ENCODE peak calls at places on chromosomes 6 and 20, in six cellular contexts. V is SK-N-SH, G is GM12878, B is A549, W is HepG2, F is K562. S is an unnamed sample.

GRCh38 chr20:17966432-17967312 is 1.9 kb downstream of the SNX5 start:
- DNase-seq in V (peak), B (peak), F (no peak), W (peak), G (no peak), S (peak)

GRCh38 chr20:58388028-58388601 is 914 bp upstream of the VAPB start:
- DNase-seq in V (no peak), G (no peak), B (no peak), F (no peak), W (no peak), S (no peak)

GRCh38 chr6:77245026-77245425 is 218.3 kb downstream of the HTR1B start:
- DNase-seq in B (no peak), G (no peak), F (no peak), W (no peak), V (no peak), S (no peak)

GRCh38 chr6:158668707-158669103 is 18.9 kb downstream of the SYTL3 start:
- DNase-seq in V (no peak), B (no peak), W (no peak), F (no peak), G (no peak), S (no peak)

GRCh38 chr6:166490671-166491500 is 95.6 kb downstream of the RAMACL start:
- DNase-seq in V (peak), F (no peak), G (no peak), B (no peak), W (no peak), S (peak)

GRCh38 chr6:122161136-122161535 is 238.3 kb upstream of the HSF2 start:
- DNase-seq in F (no peak), W (no peak), B (no peak), V (no peak), G (no peak), S (no peak)

GRCh38 chr20:60211618-60212463 is 253.6 kb downstream of the CDH26 start:
- DNase-seq in W (no peak), F (no peak), V (no peak), B (no peak), G (no peak), S (no peak)

GRCh38 chr20:35311409-35311808 is 19.2 kb upstream of the FAM83C start:
- DNase-seq in G (no peak), V (no peak), W (no peak), F (no peak), B (peak), S (peak)

DNA sequence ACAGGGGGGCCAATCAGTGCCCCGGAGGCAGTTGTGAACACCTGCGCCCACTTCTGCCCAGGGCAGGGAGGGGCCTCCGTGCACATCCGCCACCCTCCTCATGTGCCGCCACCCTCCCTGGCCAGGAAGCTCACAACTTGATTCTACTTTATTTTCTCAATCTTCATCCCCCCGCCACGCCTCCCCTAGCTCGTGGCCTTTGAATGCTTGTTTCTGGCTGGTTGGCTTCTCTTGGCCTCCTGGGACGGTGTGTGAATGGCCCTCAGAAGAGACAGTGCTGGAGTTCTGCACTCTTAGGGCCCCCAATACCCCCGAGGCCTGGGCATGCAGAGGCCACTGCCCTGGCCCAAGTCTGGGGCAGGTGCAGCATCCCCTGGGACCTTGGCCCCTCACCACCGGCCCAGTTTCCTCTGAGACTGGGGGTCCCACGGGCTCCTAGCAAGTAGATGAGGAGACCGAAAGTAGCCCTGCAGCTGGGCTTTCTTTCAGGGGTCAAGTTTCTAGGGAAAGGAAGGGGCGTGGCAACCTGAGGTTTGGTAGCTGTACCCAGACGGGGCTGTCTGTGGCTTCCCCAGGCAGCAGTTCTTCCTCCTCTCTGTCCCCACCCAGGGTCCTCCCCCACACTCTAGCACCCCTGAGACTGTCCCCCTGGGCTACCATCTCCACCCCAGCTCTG is 1.3 kb downstream of the RGS19 start:
- DNase-seq in B (no peak), G (no peak), W (no peak), F (no peak), V (no peak), S (no peak)
- H3K4me2 ChIP-seq in B (peak), G (peak), W (peak), F (peak), V (peak), S (no peak)

GRCh38 chr6:150312395-150312794 is 56.4 kb upstream of the IYD start:
- DNase-seq in V (no peak), B (no peak), G (no peak), W (no peak), F (no peak), S (no peak)
- TF ChIP-seq SMC3 in V (no peak), B (no peak), G (no peak), W (no peak), F (no peak), S (no peak)

GRCh38 chr6:43078651-43079050 is 2.5 kb downstream of the PTK7 start:
- DNase-seq in F (no peak), V (no peak), G (no peak), W (no peak), B (no peak), S (peak)

GRCh38 chr6:43075791-43076092 is 372 bp upstream of the PTK7 start:
- DNase-seq in B (no peak), G (no peak), F (no peak), W (no peak), V (no peak), S (no peak)

GRCh38 chr6:43076928-43077809 is 1.1 kb downstream of the PTK7 start:
- DNase-seq in B (no peak), W (peak), F (no peak), G (no peak), V (peak), S (peak)

GRCh38 chr6:43076093-43076927 is at the start of gene PTK7:
- DNase-seq in F (peak), V (peak), G (no peak), B (peak), W (peak), S (peak)

DNA sequence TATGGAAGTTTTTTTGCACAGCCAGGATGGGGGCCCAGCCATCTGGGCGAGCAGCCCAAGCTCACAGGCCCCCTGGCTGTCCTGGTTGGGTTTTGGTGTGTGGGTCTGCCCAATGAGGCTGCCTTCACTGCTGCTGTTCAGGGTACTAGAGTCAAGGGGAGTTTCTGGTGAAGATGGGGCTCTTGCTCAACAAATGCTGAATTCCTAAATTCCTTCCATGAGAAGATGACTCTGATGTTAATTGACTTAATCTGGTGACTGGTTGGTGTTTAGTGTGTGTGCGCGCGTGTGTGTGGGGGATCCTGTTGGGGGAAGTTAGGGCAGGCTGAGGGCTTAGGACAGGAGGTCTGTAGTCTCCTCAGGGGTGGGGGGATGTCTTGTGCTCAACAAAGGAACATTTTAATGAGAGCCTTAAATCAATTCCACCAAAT is 1.9 kb downstream of the PTK7 start:
- DNase-seq in V (peak), B (no peak), W (no peak), F (no peak), G (no peak), S (peak)
- H3K4me2 ChIP-seq in V (peak), B (no peak), W (peak), F (no peak), G (no peak), S (peak)

GRCh38 chr20:63424613-63425012 is 47.8 kb downstream of the KCNQ2 start:
- DNase-seq in W (no peak), V (no peak), B (no peak), G (no peak), F (no peak), S (no peak)

GRCh38 chr20:63421913-63422312 is 50.5 kb downstream of the KCNQ2 start:
- DNase-seq in W (no peak), F (no peak), B (no peak), G (no peak), V (no peak), S (no peak)

GRCh38 chr20:63423751-63424150 is 48.7 kb downstream of the KCNQ2 start:
- DNase-seq in B (no peak), W (no peak), F (no peak), V (no peak), G (no peak), S (no peak)

GRCh38 chr20:63421094-63421692 is 51.3 kb downstream of the KCNQ2 start:
- DNase-seq in V (no peak), F (no peak), W (no peak), G (no peak), B (no peak), S (no peak)

GRCh38 chr20:63422653-63423052 is 49.8 kb downstream of the KCNQ2 start:
- DNase-seq in B (no peak), W (no peak), F (no peak), G (no peak), V (no peak), S (no peak)
- TF ChIP-seq SMC3 in B (no peak), W (no peak), F (no peak), G (no peak), V (no peak), S (no peak)

GRCh38 chr6:52726193-52726542 is 37.1 kb downstream of the GSTA2 start:
- DNase-seq in F (no peak), G (no peak), B (no peak), W (no peak), V (no peak), S (no peak)
- H3K4me2 ChIP-seq in F (no peak), G (no peak), B (peak), W (peak), V (no peak), S (no peak)

GRCh38 chr20:20606881-20607280 is 105.6 kb downstream of the RALGAPA2 start:
- DNase-seq in V (no peak), F (no peak), W (no peak), B (no peak), G (no peak), S (no peak)

GRCh38 chr20:20614391-20614790 is 98.1 kb downstream of the RALGAPA2 start:
- DNase-seq in V (no peak), W (no peak), G (no peak), F (no peak), B (no peak), S (peak)

GRCh38 chr20:20609522-20609921 is 102.9 kb downstream of the RALGAPA2 start:
- DNase-seq in B (no peak), G (no peak), W (no peak), F (no peak), V (no peak), S (no peak)

GRCh38 chr20:20612251-20612650 is 100.2 kb downstream of the RALGAPA2 start:
- DNase-seq in W (no peak), F (no peak), G (no peak), V (no peak), B (no peak), S (no peak)

DNA sequence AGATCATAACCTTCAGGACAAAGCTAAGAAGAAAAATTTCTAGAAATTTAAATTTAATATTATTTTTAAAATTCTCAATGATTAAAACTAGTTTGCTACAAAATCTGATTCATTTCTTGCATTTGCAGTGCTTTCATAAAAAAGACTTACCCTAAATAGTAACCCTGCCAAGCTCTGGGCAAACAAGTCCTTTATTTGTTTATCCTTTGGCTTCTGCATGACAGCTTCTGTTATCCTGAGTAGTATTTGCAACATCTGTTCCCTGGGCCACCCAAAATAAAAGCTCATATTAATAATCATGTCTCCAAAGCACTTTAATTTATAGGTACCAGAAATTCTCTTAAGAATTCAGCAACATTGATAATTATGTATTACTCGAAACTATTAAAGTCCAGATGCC is 101.3 kb downstream of the RALGAPA2 start:
- DNase-seq in G (no peak), V (no peak), B (no peak), F (no peak), W (peak), S (no peak)
- TF ChIP-seq SMC3 in G (no peak), V (no peak), B (no peak), F (no peak), W (no peak), S (no peak)

GRCh38 chr6:31535538-31536324 is 6.1 kb downstream of the DDX39B start:
- DNase-seq in W (no peak), V (no peak), F (no peak), G (no peak), B (no peak), S (no peak)
- H3K4me2 ChIP-seq in W (no peak), V (no peak), F (no peak), G (peak), B (no peak), S (no peak)

DNA sequence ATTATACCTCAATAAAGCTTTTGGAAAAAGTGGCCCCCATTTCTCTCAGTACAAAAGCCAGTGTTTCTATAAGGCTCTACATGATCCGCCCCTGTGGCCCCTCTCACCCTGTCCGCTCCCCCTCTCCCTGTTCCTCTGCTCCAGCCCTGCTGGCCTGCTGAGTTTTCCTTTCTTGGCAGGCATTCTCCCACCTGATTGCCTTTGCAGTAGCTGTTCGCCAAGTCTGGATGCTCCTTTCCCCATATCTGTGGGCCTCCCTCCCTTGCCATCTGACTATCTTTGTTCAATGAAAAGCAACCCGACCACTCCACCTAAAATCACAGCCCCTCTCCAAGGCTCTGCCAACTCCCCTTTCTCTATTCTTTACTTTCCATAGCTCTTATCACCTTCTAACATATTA is 33.2 kb downstream of the CDH22 start:
- DNase-seq in B (no peak), W (no peak), F (no peak), G (no peak), V (no peak), S (no peak)
- TF ChIP-seq SMC3 in B (no peak), W (no peak), F (no peak), G (no peak), V (no peak), S (no peak)

GRCh38 chr6:32112436-32112980 is 3.4 kb upstream of the TNXB start:
- DNase-seq in G (no peak), B (no peak), F (no peak), W (no peak), V (no peak), S (no peak)
- H3K4me2 ChIP-seq in G (no peak), B (no peak), F (no peak), W (no peak), V (no peak), S (no peak)

GRCh38 chr6:137231895-137232294 is 12.7 kb upstream of the IFNGR1 start:
- DNase-seq in W (no peak), B (no peak), G (no peak), V (no peak), F (no peak), S (no peak)
- TF ChIP-seq SMC3 in W (no peak), B (no peak), G (no peak), V (no peak), F (no peak), S (no peak)